ENCODE peak calls at places on chromosomes 4 and X, in eight cellular contexts. E, L, X, Q, W, M, P and T are unnamed samples.

GRCh38 chr4:183455431-183456145 is 11.2 kb downstream of the CDKN2AIP start:
- DNase-seq in M (no peak), X (no peak), L (no peak), Q (no peak), W (no peak), P (no peak), E (no peak), T (no peak)

GRCh38 chrX:71622347-71623104 is 4.2 kb upstream of the CXCR3 start:
- DNase-seq in Q (peak; percentile 39), L (peak; percentile 42), M (peak; percentile 38), W (peak; percentile 81), E (peak; percentile 76), P (no peak), X (no peak), T (peak; percentile 64)

GRCh38 chrX:123188081-123188480 is 4.0 kb downstream of the GRIA3 start:
- DNase-seq in W (no peak), E (no peak), L (no peak), M (no peak), X (no peak), P (no peak), Q (no peak), T (no peak)

GRCh38 chr4:10031663-10032590 is 10.6 kb upstream of the SLC2A9 start:
- DNase-seq in P (no peak), X (no peak), L (no peak), W (no peak), E (no peak), Q (peak; percentile 25), M (peak; percentile 46), T (no peak)

GRCh38 chrX:109751698-109752097 is 18.6 kb upstream of the ACSL4 start:
- DNase-seq in M (no peak), E (no peak), L (no peak), P (no peak), X (no peak), Q (no peak), W (no peak), T (no peak)

GRCh38 chrX:118603981-118604380 is 108.4 kb downstream of the DOCK11 start:
- DNase-seq in Q (peak; percentile 69), L (peak; percentile 38), X (peak; percentile 18), E (peak; percentile 43), M (peak; percentile 47), W (no peak), P (no peak), T (peak; percentile 25)

GRCh38 chr4:187333151-187333550 is 609.5 kb upstream of the FAT1 start:
- DNase-seq in L (no peak), Q (no peak), E (no peak), W (no peak), X (no peak), P (no peak), M (no peak), T (no peak)

GRCh38 chrX:72421797-72422196 is 116.1 kb upstream of the CITED1 start:
- DNase-seq in Q (no peak), P (no peak), X (no peak), L (no peak), E (no peak), M (no peak), W (no peak), T (no peak)

GRCh38 chr4:183758006-183758734 is 99.1 kb downstream of the TRAPPC11 start:
- DNase-seq in X (peak; percentile 23), E (no peak), M (peak; percentile 56), L (peak; percentile 61), P (no peak), W (no peak), Q (peak; percentile 73), T (no peak)

GRCh38 chrX:80420147-80420546 is at the start of gene TENT5D:
- DNase-seq in M (no peak), Q (no peak), E (no peak), W (no peak), L (no peak), X (no peak), P (no peak), T (no peak)

GRCh38 chrX:96655947-96656623 is 28.6 kb upstream of the DIAPH2 start:
- DNase-seq in Q (no peak), W (no peak), E (no peak), M (no peak), X (no peak), L (no peak), P (no peak), T (no peak)

GRCh38 chr4:79492148-79492547 is 84.1 kb upstream of the GK2 start:
- DNase-seq in W (no peak), M (no peak), X (no peak), P (no peak), E (no peak), Q (no peak), L (no peak), T (no peak)

GRCh38 chr4:18691431-18692200 is 670.1 kb upstream of the LCORL start:
- DNase-seq in E (peak; percentile 21), Q (peak; percentile 95), W (no peak), P (no peak), X (no peak), L (peak; percentile 36), M (peak; percentile 4), T (no peak)

GRCh38 chr4:18698119-18698883 is 676.7 kb upstream of the LCORL start:
- DNase-seq in P (no peak), E (peak; percentile 34), L (no peak), M (no peak), W (no peak), X (no peak), Q (peak; percentile 11), T (no peak)

DNA sequence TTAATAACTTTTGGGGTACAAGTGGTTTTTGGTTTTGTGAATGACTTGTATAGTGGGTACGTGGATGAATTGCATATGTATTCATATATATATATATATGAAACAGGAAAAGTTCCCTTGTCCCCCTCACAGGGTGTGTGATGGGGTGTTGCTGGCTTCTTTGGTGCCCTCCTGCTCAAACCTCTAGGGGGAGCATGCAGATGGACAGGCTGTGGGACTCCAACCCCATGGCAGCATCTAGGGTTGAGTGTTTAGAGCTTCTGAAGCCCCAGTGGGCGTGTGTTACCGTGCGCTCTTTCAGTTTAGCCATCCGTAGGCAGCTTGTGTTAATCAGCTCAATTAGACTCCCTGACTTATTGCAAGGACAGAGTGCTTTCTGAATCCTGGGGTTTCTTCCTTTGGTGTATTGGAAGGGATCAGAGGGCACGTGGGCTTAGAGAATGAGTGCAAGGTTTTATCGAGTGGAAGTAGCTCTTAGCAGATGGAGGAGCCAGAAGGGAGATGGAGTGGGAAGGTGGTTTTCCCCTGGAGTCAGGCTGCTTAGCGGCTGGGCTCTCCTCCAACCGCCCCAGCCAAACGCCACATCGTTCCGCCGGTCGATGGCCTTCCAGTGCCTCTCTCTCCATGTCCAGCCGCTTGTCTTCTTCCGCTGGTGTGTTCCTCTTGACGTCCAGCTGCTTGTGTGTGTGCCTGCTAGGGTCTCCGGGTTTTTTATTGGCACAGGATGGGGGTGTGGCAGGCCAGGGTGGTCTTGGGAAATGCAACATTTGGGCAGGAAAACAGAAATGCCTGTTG is 674.4 kb upstream of the LCORL start:
- DNase-seq in E (peak; percentile 14), Q (peak; percentile 47), X (no peak), L (no peak), P (no peak), W (no peak), M (no peak), T (no peak)
- TF ChIP-seq CTCF in E (peak; percentile 46), Q (peak; percentile 68), X (no peak), L (no peak), P (peak; percentile 15), W (no peak), M (no peak), T (no peak)

DNA sequence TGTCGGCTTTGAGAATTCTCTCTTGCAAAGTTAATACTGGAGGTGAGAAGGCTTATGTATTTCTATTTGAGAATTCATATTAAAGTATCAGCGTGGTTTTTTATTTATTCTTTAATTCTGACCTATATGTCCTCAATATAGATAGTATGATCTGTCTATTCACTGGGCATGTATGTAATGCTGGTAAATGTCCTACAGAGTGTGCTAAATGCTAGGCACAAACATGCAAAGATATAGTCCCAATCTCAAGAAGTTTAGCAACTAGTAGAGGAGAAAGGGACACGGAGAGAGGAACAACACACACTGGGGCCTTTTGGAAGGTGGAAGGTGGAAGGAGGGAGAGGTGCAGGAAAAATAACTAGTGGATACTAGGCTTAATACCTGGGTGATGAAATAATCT is 11.0 kb upstream of the BMPR1B start:
- DNase-seq in E (no peak), X (no peak), W (no peak), L (no peak), P (no peak), Q (no peak), M (no peak), T (no peak)
- TF ChIP-seq CTCF in E (no peak), X (no peak), W (no peak), L (no peak), P (no peak), Q (peak; percentile 36), M (no peak), T (no peak)

GRCh38 chrX:120378570-120378969 is 16.7 kb downstream of the ATP1B4 start:
- DNase-seq in M (no peak), W (no peak), E (no peak), P (no peak), X (no peak), Q (no peak), L (no peak), T (no peak)

GRCh38 chrX:120377179-120377578 is 15.3 kb downstream of the ATP1B4 start:
- DNase-seq in L (no peak), E (no peak), Q (no peak), P (no peak), W (no peak), M (no peak), X (no peak), T (no peak)

DNA sequence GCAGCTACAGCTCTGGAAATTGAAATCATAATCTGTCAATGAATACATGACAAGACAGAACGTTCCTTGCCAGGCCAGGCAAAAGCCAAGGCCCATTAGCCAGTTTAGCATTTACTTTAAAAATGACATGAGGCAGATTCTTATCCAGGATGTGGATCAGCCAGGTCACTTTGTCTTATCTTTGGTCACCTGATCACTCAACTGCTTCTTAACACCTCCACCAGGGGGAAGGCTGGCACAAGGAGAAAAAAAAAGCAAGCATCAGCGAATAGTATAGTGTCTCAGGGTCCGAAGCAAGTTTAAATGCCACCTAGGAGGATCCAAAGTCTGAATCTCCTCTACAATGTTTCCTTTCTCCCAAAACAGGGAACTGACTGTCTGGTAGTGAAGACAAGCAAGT is 18.8 kb downstream of the ATP1B4 start:
- DNase-seq in M (no peak), X (no peak), Q (peak; percentile 67), P (no peak), L (peak; percentile 4), E (peak; percentile 74), W (no peak), T (peak; percentile 9)
- TF ChIP-seq CTCF in M (no peak), X (peak; percentile 17), Q (peak; percentile 67), P (peak; percentile 51), L (no peak), E (peak; percentile 77), W (no peak), T (no peak)

DNA sequence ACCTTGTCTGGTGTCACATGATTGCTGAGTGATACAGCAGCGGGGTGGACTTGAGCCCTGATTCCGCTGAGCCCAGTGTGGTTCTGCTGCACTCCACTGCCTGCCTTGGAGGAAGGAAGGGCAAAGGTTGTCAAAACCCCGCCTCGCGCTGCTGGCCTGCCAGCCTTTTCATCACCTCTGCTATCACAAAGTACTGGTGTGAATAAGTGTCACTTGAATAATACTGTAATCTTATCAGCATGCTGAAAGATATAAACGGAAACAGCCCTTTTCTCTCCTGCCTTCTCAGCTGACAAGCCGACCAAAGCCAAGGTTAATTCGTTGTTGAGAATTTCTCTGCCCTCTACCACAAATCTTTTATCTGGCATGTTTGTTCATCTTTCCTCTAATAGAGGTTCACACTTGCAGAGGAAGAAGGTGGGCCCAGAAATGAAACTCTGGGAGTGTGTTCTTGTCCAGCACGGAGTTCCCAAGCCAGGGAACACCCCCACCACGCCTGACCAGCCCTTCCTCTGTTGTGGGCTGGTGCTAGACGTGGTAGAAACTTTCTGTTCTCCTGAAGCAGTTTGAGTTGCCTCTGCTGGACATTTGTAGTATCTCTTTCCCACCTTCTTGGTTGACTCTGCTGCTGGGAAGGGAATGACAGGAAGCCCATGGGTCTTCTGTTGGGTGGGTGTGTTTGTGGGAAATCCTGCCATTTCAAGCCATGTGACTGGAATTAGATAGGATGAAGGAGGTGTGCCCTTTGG is 21.5 kb downstream of the FHDC1 start:
- DNase-seq in Q (peak; percentile 46), P (no peak), L (no peak), W (peak; percentile 69), E (no peak), X (no peak), M (peak; percentile 16), T (no peak)
- TF ChIP-seq CTCF in Q (no peak), P (no peak), L (no peak), W (peak; percentile 25), E (no peak), X (peak; percentile 26), M (no peak), T (no peak)